ENCODE peak calls at places on chromosome X, in nine cellular contexts. D, Q, U, W, O, N, J, R and K are unnamed samples. For H3K4me1, the result is how much of the 10 kb centered on the place peaks cover.

GRCh38 chrX:49067285-49068120 is 6.3 kb downstream of the PRAF2 start:
- DNase-seq in D (no peak), Q (no peak), U (no peak), W (peak), O (no peak), N (no peak), J (no peak), R (no peak), K (no peak)

GRCh38 chrX:134660627-134661026 is 2.4 kb upstream of the PLAC1 start:
- DNase-seq in D (no peak), Q (peak), U (no peak), W (no peak), O (no peak), N (no peak), J (no peak), R (no peak), K (no peak)

GRCh38 chrX:30935985-30936384 is 46.9 kb upstream of the TAB3 start:
- DNase-seq in D (no peak), Q (peak), U (no peak), W (peak), O (no peak), N (no peak), J (no peak), R (no peak), K (no peak)

GRCh38 chrX:35711281-35711680 is 86.9 kb upstream of the MAGEB16 start:
- DNase-seq in D (no peak), Q (peak), U (no peak), W (no peak), O (no peak), N (no peak), J (no peak), R (no peak), K (no peak)

GRCh38 chrX:134734343-134735001 is 76.2 kb upstream of the PLAC1 start:
- DNase-seq in D (no peak), Q (peak), U (no peak), W (peak), O (no peak), N (no peak), J (peak), R (no peak), K (no peak)

GRCh38 chrX:107766470-107767140 is 9.0 kb downstream of the TSC22D3 start:
- DNase-seq in D (peak), Q (peak), U (no peak), W (no peak), O (peak), N (peak), J (peak), R (no peak), K (no peak)

GRCh38 chrX:20947411-20947912 is 426.8 kb upstream of the CNKSR2 start:
- DNase-seq in D (no peak), Q (no peak), U (no peak), W (no peak), O (no peak), N (no peak), J (no peak), R (no peak), K (no peak)

GRCh38 chrX:108199691-108200090 is 108.1 kb downstream of the ATG4A start:
- DNase-seq in D (no peak), Q (peak), U (no peak), W (peak), O (peak), N (no peak), J (peak), R (no peak), K (no peak)

GRCh38 chrX:136963973-136964372 is 69.8 kb downstream of the GPR101 start:
- DNase-seq in D (no peak), Q (no peak), U (no peak), W (no peak), O (no peak), N (no peak), J (no peak), R (no peak), K (no peak)

GRCh38 chrX:112846114-112846513 is 5.5 kb upstream of the AMOT start:
- DNase-seq in D (no peak), Q (no peak), U (no peak), W (no peak), O (no peak), N (no peak), J (no peak), R (no peak), K (no peak)

GRCh38 chrX:152306331-152306730 is 144.8 kb downstream of the GABRA3 start:
- DNase-seq in D (no peak), Q (no peak), U (no peak), W (no peak), O (no peak), N (no peak), J (no peak), R (no peak), K (no peak)

GRCh38 chrX:152197425-152197824 is 59.0 kb upstream of the MAGEA10 start:
- DNase-seq in D (no peak), Q (no peak), U (no peak), W (no peak), O (no peak), N (no peak), J (no peak), R (no peak), K (no peak)

GRCh38 chrX:131830400-131831184 is 192.5 kb upstream of the STK26 start:
- DNase-seq in D (peak), Q (peak), U (peak), W (peak), O (peak), N (no peak), J (peak), R (peak), K (peak)

GRCh38 chrX:34813618-34814017 is 129.0 kb upstream of the FAM47B start:
- DNase-seq in D (no peak), Q (peak), U (no peak), W (no peak), O (no peak), N (no peak), J (no peak), R (no peak), K (no peak)

GRCh38 chrX:102892103-102892502 is 45.0 kb upstream of the RAB40AL start:
- DNase-seq in D (no peak), Q (peak), U (no peak), W (no peak), O (no peak), N (no peak), J (no peak), R (no peak), K (no peak)

GRCh38 chrX:10048695-10049094 is 81.5 kb downstream of the CLDN34 start:
- DNase-seq in D (no peak), Q (no peak), U (no peak), W (no peak), O (no peak), N (no peak), J (no peak), R (no peak), K (no peak)

GRCh38 chrX:10047133-10047532 is 80.0 kb downstream of the CLDN34 start:
- DNase-seq in D (peak), Q (no peak), U (peak), W (no peak), O (no peak), N (no peak), J (no peak), R (no peak), K (no peak)

GRCh38 chrX:10049246-10049645 is 82.1 kb downstream of the CLDN34 start:
- DNase-seq in D (no peak), Q (no peak), U (no peak), W (no peak), O (no peak), N (no peak), J (no peak), R (no peak), K (no peak)

GRCh38 chrX:10047631-10048030 is 80.5 kb downstream of the CLDN34 start:
- DNase-seq in D (no peak), Q (no peak), U (no peak), W (no peak), O (no peak), N (no peak), J (no peak), R (no peak), K (no peak)

GRCh38 chrX:10048076-10048475 is 80.9 kb downstream of the CLDN34 start:
- DNase-seq in D (no peak), Q (no peak), U (no peak), W (no peak), O (no peak), N (no peak), J (no peak), R (no peak), K (no peak)
- H3K27ac ChIP-seq in D (no peak), Q (no peak), U (no peak), W (no peak), O (peak), N (no peak), J (no peak), R (no peak), K (no peak)

GRCh38 chrX:63270873-63271272 is 80.3 kb downstream of the SPIN4 start:
- DNase-seq in D (no peak), Q (no peak), U (no peak), W (no peak), O (no peak), N (no peak), J (no peak), R (no peak), K (no peak)

GRCh38 chrX:63275127-63275526 is 76.0 kb downstream of the SPIN4 start:
- DNase-seq in D (no peak), Q (no peak), U (no peak), W (peak), O (no peak), N (no peak), J (no peak), R (peak), K (no peak)
- TF ChIP-seq CTCF in D (peak), Q (peak), U (no peak), W (peak), O (no peak), N (peak), J (no peak), R (peak), K (peak)

DNA sequence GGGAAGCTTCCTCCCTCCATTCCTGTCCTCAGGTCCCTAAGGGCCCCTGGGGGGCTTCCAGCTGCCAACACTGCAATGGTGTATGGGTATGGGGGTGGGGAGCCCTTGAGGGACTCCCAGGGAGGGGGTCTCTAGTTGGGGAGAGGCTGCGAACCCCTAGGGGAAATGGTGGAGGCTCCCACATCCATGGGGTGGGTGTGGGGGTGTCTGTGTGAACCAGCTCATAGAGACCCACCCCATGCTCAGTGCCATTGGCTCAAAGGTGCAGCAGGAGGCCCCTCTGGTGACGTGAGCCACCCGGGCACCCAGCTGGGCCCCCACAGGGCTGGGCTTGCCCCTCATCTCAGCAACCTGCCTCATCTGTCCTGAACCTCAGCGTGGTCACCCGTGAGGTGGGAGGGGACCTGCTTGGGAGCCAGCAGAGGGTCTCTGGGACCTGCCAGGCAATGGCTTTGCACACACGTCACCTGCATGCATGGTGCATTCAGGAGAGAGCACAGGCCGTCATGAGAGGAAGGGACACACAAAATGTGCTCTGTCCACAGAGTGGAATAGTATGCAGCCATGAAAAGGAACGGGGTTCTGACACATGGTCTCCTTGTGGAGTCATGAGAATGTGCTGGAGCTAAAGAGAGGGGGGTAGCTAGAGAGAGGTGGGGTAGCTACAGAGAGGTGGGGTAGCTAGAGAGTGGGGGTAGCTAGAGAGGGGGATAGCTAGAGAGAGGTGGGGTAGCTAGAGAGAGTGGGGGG is 22.7 kb upstream of the PLCXD1 start:
- DNase-seq in D (peak), Q (no peak), U (no peak), W (no peak), O (no peak), N (no peak), J (no peak), R (no peak), K (no peak)
- H3K4me1 ChIP-seq in D (under half), Q (under half), U (under half), W (under half), O (under half), N (under half), J (under half), R (under half), K (under half)

GRCh38 chrX:24293412-24293811 is 20.5 kb downstream of the SUPT20HL2 start:
- DNase-seq in D (no peak), Q (no peak), U (no peak), W (no peak), O (no peak), N (no peak), J (no peak), R (no peak), K (no peak)
- H3K27ac ChIP-seq in D (no peak), Q (no peak), U (no peak), W (no peak), O (no peak), N (no peak), J (peak), R (no peak), K (no peak)

DNA sequence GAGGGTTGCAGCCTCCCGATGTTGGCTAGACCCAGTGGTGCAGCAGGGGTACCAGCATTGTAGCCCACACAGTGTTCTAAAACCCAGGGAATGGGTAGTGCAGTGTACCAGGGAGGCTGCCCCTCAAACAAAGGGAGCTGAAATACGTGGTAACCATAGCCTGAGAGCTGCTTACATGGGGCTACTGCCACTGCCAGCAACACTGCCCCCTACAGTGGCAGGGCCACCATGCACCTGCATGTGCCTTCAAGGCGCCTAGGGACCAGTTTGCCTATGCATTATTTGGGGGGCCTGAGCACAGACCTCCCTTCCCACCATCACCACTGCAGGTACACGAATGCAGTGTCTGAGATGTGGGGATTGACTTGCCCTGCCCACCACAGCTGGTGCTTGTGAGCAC is 21.0 kb upstream of the BMP15 start:
- DNase-seq in D (no peak), Q (no peak), U (no peak), W (no peak), O (no peak), N (no peak), J (no peak), R (no peak), K (no peak)
- TF ChIP-seq CTCF in D (no peak), Q (no peak), U (no peak), W (no peak), O (no peak), N (no peak), J (no peak), R (no peak), K (no peak)